ENCODE peak calls at places on chromosomes 13 and 19, in six cellular contexts. One of them, this sample, is unnamed.
A peak's percentile ranks its signal among the peaks of the same experiment; 100 is the strongest.

GRCh38 chr13:44726214-44726613 is 150.1 kb upstream of the TSC22D1 start:
- DNase-seq in endothelial cell of umbilical vein: no peak
- DNase-seq in H1: no peak
- DNase-seq in HepG2: no peak
- DNase-seq in GM23338: no peak
- DNase-seq in HCT116: no peak
- DNase-seq in this sample: no peak

GRCh38 chr19:19740755-19741154 is 7.8 kb upstream of the ZNF14 start:
- DNase-seq in H1: no peak
- DNase-seq in endothelial cell of umbilical vein: no peak
- DNase-seq in HCT116: no peak
- DNase-seq in HepG2: no peak
- DNase-seq in GM23338: no peak
- DNase-seq in this sample: no peak

GRCh38 chr13:39699274-39699673 is 43.8 kb downstream of the COG6 start:
- DNase-seq in HepG2: no peak
- DNase-seq in GM23338: no peak
- DNase-seq in endothelial cell of umbilical vein: no peak
- DNase-seq in H1: no peak
- DNase-seq in HCT116: no peak
- DNase-seq in this sample: no peak

GRCh38 chr13:73428137-73428536 is 369.3 kb downstream of the KLF5 start:
- DNase-seq in HCT116: peak; percentile 81
- DNase-seq in GM23338: no peak
- DNase-seq in H1: no peak
- DNase-seq in HepG2: no peak
- DNase-seq in endothelial cell of umbilical vein: no peak
- DNase-seq in this sample: no peak

GRCh38 chr13:60347174-60347573 is 49.8 kb upstream of the TDRD3 start:
- DNase-seq in HCT116: no peak
- DNase-seq in GM23338: no peak
- DNase-seq in endothelial cell of umbilical vein: no peak
- DNase-seq in H1: no peak
- DNase-seq in HepG2: no peak
- DNase-seq in this sample: no peak

GRCh38 chr19:14385492-14385891 is 4.2 kb downstream of the ADGRE5 start:
- DNase-seq in GM23338: no peak
- DNase-seq in H1: no peak
- DNase-seq in endothelial cell of umbilical vein: no peak
- DNase-seq in HepG2: no peak
- DNase-seq in HCT116: no peak
- DNase-seq in this sample: no peak

GRCh38 chr19:45327404-45328143 is 4.9 kb upstream of the CKM start:
- DNase-seq in HepG2: no peak
- DNase-seq in HCT116: no peak
- DNase-seq in GM23338: no peak
- DNase-seq in endothelial cell of umbilical vein: no peak
- DNase-seq in H1: no peak
- DNase-seq in this sample: no peak

GRCh38 chr19:13234518-13234917 is 84.3 kb downstream of the IER2 start:
- DNase-seq in endothelial cell of umbilical vein: no peak
- DNase-seq in HCT116: peak; percentile 33
- DNase-seq in GM23338: peak; percentile 94
- DNase-seq in HepG2: peak; percentile 42
- DNase-seq in H1: peak; percentile 85
- DNase-seq in this sample: no peak

GRCh38 chr19:7393934-7394508 is 45.3 kb downstream of the ARHGEF18 start:
- DNase-seq in GM23338: no peak
- DNase-seq in HepG2: no peak
- DNase-seq in H1: no peak
- DNase-seq in endothelial cell of umbilical vein: no peak
- DNase-seq in HCT116: no peak
- DNase-seq in this sample: no peak

GRCh38 chr19:33997690-33998089 is 174.6 kb upstream of the LSM14A start:
- DNase-seq in HCT116: no peak
- DNase-seq in H1: no peak
- DNase-seq in HepG2: no peak
- DNase-seq in GM23338: no peak
- DNase-seq in endothelial cell of umbilical vein: peak; percentile 7
- DNase-seq in this sample: no peak

GRCh38 chr13:96089749-96090239 is at the start of gene HS6ST3:
- DNase-seq in HepG2: no peak
- DNase-seq in HCT116: peak; percentile 10
- DNase-seq in endothelial cell of umbilical vein: peak; percentile 15
- DNase-seq in H1: no peak
- DNase-seq in GM23338: peak; percentile 75
- DNase-seq in this sample: no peak

GRCh38 chr13:96090240-96091101 is 564 bp downstream of the HS6ST3 start:
- DNase-seq in HepG2: no peak
- DNase-seq in endothelial cell of umbilical vein: peak; percentile 6
- DNase-seq in GM23338: peak; percentile 68
- DNase-seq in H1: peak; percentile 77
- DNase-seq in HCT116: no peak
- DNase-seq in this sample: no peak

GRCh38 chr13:96093296-96094006 is 3.5 kb downstream of the HS6ST3 start:
- DNase-seq in HepG2: no peak
- DNase-seq in endothelial cell of umbilical vein: peak; percentile 42
- DNase-seq in H1: no peak
- DNase-seq in HCT116: no peak
- DNase-seq in GM23338: no peak
- DNase-seq in this sample: no peak

GRCh38 chr13:96091932-96092253 is 2.0 kb downstream of the HS6ST3 start:
- DNase-seq in endothelial cell of umbilical vein: no peak
- DNase-seq in HCT116: no peak
- DNase-seq in H1: no peak
- DNase-seq in HepG2: no peak
- DNase-seq in GM23338: no peak
- DNase-seq in this sample: no peak

GRCh38 chr13:96091164-96091931 is 1.4 kb downstream of the HS6ST3 start:
- DNase-seq in endothelial cell of umbilical vein: peak; percentile 12
- DNase-seq in H1: peak; percentile 72
- DNase-seq in HCT116: no peak
- DNase-seq in GM23338: peak; percentile 67
- DNase-seq in HepG2: no peak
- DNase-seq in this sample: no peak
- TF ChIP-seq EZH2 in endothelial cell of umbilical vein: peak; percentile 45
- TF ChIP-seq EZH2 in H1: peak; percentile 73
- TF ChIP-seq EZH2 in HCT116: no peak
- TF ChIP-seq EZH2 in GM23338: peak; percentile 44
- TF ChIP-seq EZH2 in HepG2: no peak
- TF ChIP-seq EZH2 in this sample: no peak

GRCh38 chr19:5436948-5437306 is 18.3 kb upstream of the ZNRF4 start:
- DNase-seq in H1: no peak
- DNase-seq in endothelial cell of umbilical vein: no peak
- DNase-seq in HCT116: no peak
- DNase-seq in HepG2: no peak
- DNase-seq in GM23338: peak; percentile 33
- DNase-seq in this sample: no peak

GRCh38 chr19:5434970-5435641 is 20.1 kb upstream of the ZNRF4 start:
- DNase-seq in HCT116: peak; percentile 74
- DNase-seq in endothelial cell of umbilical vein: no peak
- DNase-seq in H1: no peak
- DNase-seq in HepG2: peak; percentile 42
- DNase-seq in GM23338: no peak
- DNase-seq in this sample: no peak

GRCh38 chr19:5434351-5434917 is 20.8 kb upstream of the ZNRF4 start:
- DNase-seq in GM23338: no peak
- DNase-seq in HCT116: peak; percentile 39
- DNase-seq in endothelial cell of umbilical vein: no peak
- DNase-seq in H1: no peak
- DNase-seq in HepG2: no peak
- DNase-seq in this sample: no peak

GRCh38 chr19:5435642-5436017 is 19.6 kb upstream of the ZNRF4 start:
- DNase-seq in HCT116: no peak
- DNase-seq in H1: no peak
- DNase-seq in endothelial cell of umbilical vein: no peak
- DNase-seq in GM23338: no peak
- DNase-seq in HepG2: no peak
- DNase-seq in this sample: no peak

GRCh38 chr19:5436101-5436947 is 18.9 kb upstream of the ZNRF4 start:
- DNase-seq in HCT116: no peak
- DNase-seq in endothelial cell of umbilical vein: no peak
- DNase-seq in H1: peak; percentile 96
- DNase-seq in HepG2: no peak
- DNase-seq in GM23338: peak; percentile 96
- DNase-seq in this sample: no peak
- H3K4me3 ChIP-seq in HCT116: peak overlapping the region; percentile 20
- H3K4me3 ChIP-seq in endothelial cell of umbilical vein: no peak overlapping the region
- H3K4me3 ChIP-seq in H1: peak overlapping the region; percentile 71
- H3K4me3 ChIP-seq in HepG2: no peak overlapping the region
- H3K4me3 ChIP-seq in GM23338: peak overlapping the region; percentile 89
- H3K4me3 ChIP-seq in this sample: peak overlapping the region; percentile 75

GRCh38 chr19:40423227-40423566 is 2.6 kb downstream of the SERTAD1 start:
- DNase-seq in HepG2: no peak
- DNase-seq in H1: no peak
- DNase-seq in GM23338: no peak
- DNase-seq in HCT116: no peak
- DNase-seq in endothelial cell of umbilical vein: no peak
- DNase-seq in this sample: no peak

GRCh38 chr19:40422428-40423226 is 3.2 kb downstream of the SERTAD1 start:
- DNase-seq in HCT116: no peak
- DNase-seq in H1: no peak
- DNase-seq in HepG2: no peak
- DNase-seq in GM23338: no peak
- DNase-seq in endothelial cell of umbilical vein: no peak
- DNase-seq in this sample: no peak

GRCh38 chr19:40425450-40426287 is at the start of gene SERTAD1:
- DNase-seq in endothelial cell of umbilical vein: peak; percentile 99
- DNase-seq in H1: peak; percentile 99
- DNase-seq in HCT116: peak; percentile 98
- DNase-seq in HepG2: peak; percentile 98
- DNase-seq in GM23338: peak; percentile 100
- DNase-seq in this sample: peak; percentile 92

GRCh38 chr19:40423938-40424337 is 1.9 kb downstream of the SERTAD1 start:
- DNase-seq in HCT116: no peak
- DNase-seq in endothelial cell of umbilical vein: no peak
- DNase-seq in H1: no peak
- DNase-seq in GM23338: no peak
- DNase-seq in HepG2: no peak
- DNase-seq in this sample: no peak

DNA sequence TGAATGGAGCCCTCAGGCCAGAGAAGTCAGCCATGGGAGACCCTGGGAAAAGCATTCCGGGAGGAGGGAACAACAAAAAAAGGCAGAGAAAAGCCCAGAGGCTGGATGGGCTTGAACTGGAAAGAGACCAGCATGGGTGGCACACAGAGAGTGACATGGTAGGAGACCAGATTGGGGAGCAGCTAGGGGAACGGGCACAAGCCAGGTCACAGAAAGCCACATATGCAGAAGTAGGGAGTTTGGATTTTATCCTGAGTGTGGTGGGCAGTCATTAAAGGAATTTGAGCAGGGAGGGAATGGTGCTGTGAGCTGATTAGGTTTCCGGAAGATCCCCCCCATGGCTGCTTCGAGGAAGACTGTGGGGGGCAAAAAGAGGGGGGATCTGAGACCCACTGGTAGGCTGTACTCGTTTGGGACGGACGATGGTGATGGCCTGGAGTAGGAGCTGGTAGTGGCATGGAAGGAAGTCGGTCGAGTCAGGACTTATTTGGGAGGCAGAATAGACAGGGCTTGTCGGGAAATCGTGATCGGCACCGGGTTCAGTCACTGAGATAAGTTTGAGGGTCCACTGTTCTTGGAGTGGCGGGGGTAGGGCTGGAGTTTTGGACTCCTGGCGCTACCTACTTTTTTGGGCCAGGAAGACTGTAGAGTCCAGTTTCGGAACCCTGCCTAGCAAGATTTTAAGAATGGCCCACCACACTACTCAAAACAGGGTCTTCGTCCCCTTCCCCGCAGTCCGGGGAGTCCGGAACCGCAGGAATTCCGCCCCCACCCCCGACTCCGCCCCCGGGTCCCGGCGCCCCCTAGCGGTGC is 949 bp downstream of the SERTAD1 start:
- DNase-seq in H1: peak; percentile 90
- DNase-seq in endothelial cell of umbilical vein: peak; percentile 32
- DNase-seq in HCT116: no peak
- DNase-seq in GM23338: peak; percentile 63
- DNase-seq in HepG2: no peak
- DNase-seq in this sample: no peak
- TF ChIP-seq POLR2AphosphoS5 in H1: peak; percentile 48
- TF ChIP-seq POLR2AphosphoS5 in endothelial cell of umbilical vein: no peak
- TF ChIP-seq POLR2AphosphoS5 in HCT116: no peak
- TF ChIP-seq POLR2AphosphoS5 in GM23338: peak; percentile 37
- TF ChIP-seq POLR2AphosphoS5 in HepG2: no peak
- TF ChIP-seq POLR2AphosphoS5 in this sample: no peak

GRCh38 chr19:35155441-35155840 is 906 bp downstream of the FXYD5 start:
- DNase-seq in GM23338: no peak
- DNase-seq in endothelial cell of umbilical vein: no peak
- DNase-seq in H1: no peak
- DNase-seq in HepG2: no peak
- DNase-seq in HCT116: no peak
- DNase-seq in this sample: no peak

GRCh38 chr19:35155981-35156672 is 1.6 kb downstream of the FXYD5 start:
- DNase-seq in endothelial cell of umbilical vein: no peak
- DNase-seq in HepG2: no peak
- DNase-seq in HCT116: no peak
- DNase-seq in GM23338: no peak
- DNase-seq in H1: no peak
- DNase-seq in this sample: no peak

GRCh38 chr19:35156673-35157014 is 2.1 kb downstream of the FXYD5 start:
- DNase-seq in H1: no peak
- DNase-seq in HepG2: no peak
- DNase-seq in endothelial cell of umbilical vein: no peak
- DNase-seq in HCT116: no peak
- DNase-seq in GM23338: no peak
- DNase-seq in this sample: no peak

GRCh38 chr19:35153701-35154534 is 617 bp upstream of the FXYD5 start:
- DNase-seq in HepG2: no peak
- DNase-seq in HCT116: no peak
- DNase-seq in H1: peak; percentile 84
- DNase-seq in GM23338: peak; percentile 88
- DNase-seq in endothelial cell of umbilical vein: peak; percentile 47
- DNase-seq in this sample: no peak

GRCh38 chr19:35154535-35155406 is at the start of gene FXYD5:
- DNase-seq in HCT116: no peak
- DNase-seq in HepG2: no peak
- DNase-seq in H1: peak; percentile 72
- DNase-seq in endothelial cell of umbilical vein: peak; percentile 79
- DNase-seq in GM23338: peak; percentile 86
- DNase-seq in this sample: no peak
- TF ChIP-seq EZH2 in HCT116: no peak
- TF ChIP-seq EZH2 in HepG2: no peak
- TF ChIP-seq EZH2 in H1: no peak
- TF ChIP-seq EZH2 in endothelial cell of umbilical vein: no peak
- TF ChIP-seq EZH2 in GM23338: no peak
- TF ChIP-seq EZH2 in this sample: peak; percentile 30

GRCh38 chr13:109790071-109790470 is 3.7 kb upstream of the IRS2 start:
- DNase-seq in HepG2: no peak
- DNase-seq in HCT116: no peak
- DNase-seq in GM23338: no peak
- DNase-seq in H1: no peak
- DNase-seq in endothelial cell of umbilical vein: no peak
- DNase-seq in this sample: no peak
- H3K4me3 ChIP-seq in HepG2: no peak overlapping the region
- H3K4me3 ChIP-seq in HCT116: no peak overlapping the region
- H3K4me3 ChIP-seq in GM23338: no peak overlapping the region
- H3K4me3 ChIP-seq in H1: no peak overlapping the region
- H3K4me3 ChIP-seq in endothelial cell of umbilical vein: no peak overlapping the region
- H3K4me3 ChIP-seq in this sample: peak overlapping the region; percentile 94